ENCODE peak calls at places on chromosomes 2 and 18, in four cellular contexts. G is HT-29, E is HTR-8/SVneo, X is AG04450. R is an unnamed sample.
A peak's percentile ranks its signal among the peaks of the same experiment; 100 is the strongest.

GRCh38 chr2:232365621-232366321 is 12.8 kb upstream of the ALPP start:
- DNase-seq in G (peak; percentile 85), E (peak; percentile 53), X (peak; percentile 8), R (peak; percentile 62)

GRCh38 chr2:47867205-47867604 is 39.1 kb downstream of the FBXO11 start:
- DNase-seq in G (peak; percentile 25), E (peak; percentile 15), X (no peak), R (no peak)

GRCh38 chr2:37877457-37878315 is 47.4 kb upstream of the RMDN2 start:
- DNase-seq in G (peak; percentile 77), E (peak; percentile 73), X (no peak), R (peak; percentile 55)

GRCh38 chr2:40343904-40344303 is 108.0 kb downstream of the SLC8A1 start:
- DNase-seq in G (no peak), E (peak; percentile 33), X (no peak), R (no peak)

GRCh38 chr2:72576861-72577260 is 249.0 kb downstream of the EXOC6B start:
- DNase-seq in G (no peak), E (no peak), X (no peak), R (no peak)

GRCh38 chr18:46859855-46860254 is 57.5 kb downstream of the PIAS2 start:
- DNase-seq in G (no peak), E (no peak), X (peak; percentile 11), R (no peak)

GRCh38 chr2:168935810-168936581 is 34.9 kb downstream of the G6PC2 start:
- DNase-seq in G (no peak), E (no peak), X (no peak), R (no peak)

GRCh38 chr2:118987886-118988285 is 45.9 kb downstream of the MARCO start:
- DNase-seq in G (no peak), E (no peak), X (no peak), R (no peak)

GRCh38 chr2:168997794-168998193 is 33.3 kb downstream of the ABCB11 start:
- DNase-seq in G (no peak), E (no peak), X (no peak), R (no peak)

GRCh38 chr2:161362568-161363166 is 53.4 kb upstream of the TBR1 start:
- DNase-seq in G (no peak), E (no peak), X (no peak), R (no peak)

GRCh38 chr2:14676371-14676770 is 43.9 kb downstream of the LRATD1 start:
- DNase-seq in G (no peak), E (no peak), X (no peak), R (no peak)

GRCh38 chr18:34976899-34977786 is 64.1 kb upstream of the MAPRE2 start:
- DNase-seq in G (peak; percentile 38), E (no peak), X (no peak), R (peak; percentile 86)

GRCh38 chr18:29874519-29875098 is 1167.9 kb downstream of the DSC3 start:
- DNase-seq in G (peak; percentile 16), E (peak; percentile 10), X (no peak), R (peak; percentile 34)

GRCh38 chr2:71591044-71591443 is 137.7 kb downstream of the DYSF start:
- DNase-seq in G (no peak), E (no peak), X (no peak), R (no peak)

GRCh38 chr2:118477111-118477517 is 370.3 kb downstream of the EN1 start:
- DNase-seq in G (peak; percentile 20), E (no peak), X (no peak), R (no peak)

GRCh38 chr2:1751768-1752725 is 7.7 kb upstream of the PXDN start:
- DNase-seq in G (no peak), E (no peak), X (no peak), R (no peak)

GRCh38 chr2:3430211-3430610 is 50.7 kb downstream of the TRAPPC12 start:
- DNase-seq in G (no peak), E (no peak), X (no peak), R (no peak)

GRCh38 chr2:237626813-237627451 is 455 bp upstream of the LRRFIP1 start:
- DNase-seq in G (no peak), E (no peak), X (no peak), R (no peak)

GRCh38 chr2:182280128-182280527 is 146.7 kb downstream of the PDE1A start:
- DNase-seq in G (no peak), E (peak; percentile 8), X (no peak), R (no peak)

R was measured in D341Med.